ENCODE peak calls at places on chromosomes 16 and 17, in four cellular contexts. J is H1, W is K562, P is GM12878. O is an unnamed sample.

GRCh38 chr17:4710693-4711634 is 532 bp downstream of the ARRB2 start:
- DNase-seq in J (no peak), W (no peak), P (no peak), O (no peak)

GRCh38 chr17:49438439-49438861 is 23.8 kb upstream of the PHB1 start:
- DNase-seq in J (no peak), W (no peak), P (no peak), O (peak)

GRCh38 chr17:6548578-6549330 is 7.6 kb downstream of the PITPNM3 start:
- DNase-seq in P (peak), W (no peak), J (no peak), O (peak)

GRCh38 chr17:45968732-45969131 is 30.3 kb upstream of the STH start:
- DNase-seq in P (no peak), J (no peak), W (no peak), O (no peak)

GRCh38 chr17:4548061-4548461 is 7.1 kb downstream of the MYBBP1A start:
- DNase-seq in W (no peak), P (no peak), J (no peak), O (no peak)

GRCh38 chr16:3999479-3999868 is 116.8 kb downstream of the ADCY9 start:
- DNase-seq in J (no peak), P (no peak), W (no peak), O (no peak)

GRCh38 chr16:86909359-86910145 is 331.2 kb downstream of the FOXL1 start:
- DNase-seq in J (no peak), W (no peak), P (no peak), O (no peak)

GRCh38 chr16:73921295-73921694 is 375.3 kb upstream of the PSMD7 start:
- DNase-seq in W (no peak), P (no peak), J (no peak), O (no peak)

GRCh38 chr16:81796585-81797346 is 17.7 kb downstream of the PLCG2 start:
- DNase-seq in P (no peak), J (no peak), W (no peak), O (no peak)

GRCh38 chr16:86203557-86204275 is 304.8 kb downstream of the IRF8 start:
- DNase-seq in P (no peak), J (no peak), W (no peak), O (no peak)

GRCh38 chr17:42548070-42548837 is 4.5 kb upstream of the HSD17B1 start:
- DNase-seq in P (no peak), W (no peak), J (peak), O (no peak)

GRCh38 chr17:77666881-77667395 is 291.6 kb upstream of the TNRC6C start:
- DNase-seq in J (no peak), W (no peak), P (no peak), O (no peak)

GRCh38 chr17:9676742-9677387 is 31.5 kb downstream of the USP43 start:
- DNase-seq in W (no peak), P (peak), J (no peak), O (peak)

GRCh38 chr17:10415161-10415560 is 6.6 kb downstream of the MYH8 start:
- DNase-seq in J (no peak), W (no peak), P (no peak), O (no peak)

GRCh38 chr17:78176548-78177025 is 8.2 kb downstream of the SYNGR2 start:
- DNase-seq in J (no peak), W (peak), P (no peak), O (no peak)

GRCh38 chr17:56393156-56393555 is 200.3 kb upstream of the NOG start:
- DNase-seq in P (no peak), W (no peak), J (no peak), O (no peak)

GRCh38 chr17:72407336-72408121 is 286.7 kb downstream of the SOX9 start:
- DNase-seq in P (no peak), W (no peak), J (no peak), O (no peak)

GRCh38 chr16:50602126-50602525 is 53.9 kb downstream of the NKD1 start:
- DNase-seq in J (no peak), W (no peak), P (no peak), O (no peak)

GRCh38 chr17:82031885-82032627 is 578 bp downstream of the RAC3 start:
- DNase-seq in P (no peak), W (peak), J (no peak), O (no peak)

GRCh38 chr16:27646811-27647210 is 96.9 kb downstream of the KATNIP start:
- DNase-seq in J (no peak), P (no peak), W (no peak), O (no peak)

GRCh38 chr16:70713781-70714180 is 27.9 kb upstream of the MTSS2 start:
- DNase-seq in P (no peak), J (no peak), W (no peak), O (no peak)

GRCh38 chr17:51258756-51259573 is 884 bp downstream of the MBTD1 start:
- DNase-seq in W (peak), P (no peak), J (no peak), O (peak)

GRCh38 chr17:74108126-74108705 is 95.3 kb upstream of the RPL38 start:
- DNase-seq in W (no peak), J (no peak), P (no peak), O (no peak)

GRCh38 chr16:55370762-55371482 is 46.9 kb downstream of the IRX6 start:
- DNase-seq in J (peak), P (no peak), W (peak), O (peak)

GRCh38 chr16:12260647-12261262 is 284.2 kb downstream of the SNX29 start:
- DNase-seq in J (no peak), P (no peak), W (peak), O (peak)

GRCh38 chr17:58991718-58992331 is 114.9 kb downstream of the TRIM37 start:
- DNase-seq in P (peak), J (no peak), W (no peak), O (peak)

GRCh38 chr17:19933221-19933620 is 44.4 kb downstream of the AKAP10 start:
- DNase-seq in W (no peak), P (no peak), J (no peak), O (no peak)

GRCh38 chr17:17084317-17084835 is 42.1 kb downstream of the MPRIP start:
- DNase-seq in W (no peak), J (no peak), P (no peak), O (no peak)

DNA sequence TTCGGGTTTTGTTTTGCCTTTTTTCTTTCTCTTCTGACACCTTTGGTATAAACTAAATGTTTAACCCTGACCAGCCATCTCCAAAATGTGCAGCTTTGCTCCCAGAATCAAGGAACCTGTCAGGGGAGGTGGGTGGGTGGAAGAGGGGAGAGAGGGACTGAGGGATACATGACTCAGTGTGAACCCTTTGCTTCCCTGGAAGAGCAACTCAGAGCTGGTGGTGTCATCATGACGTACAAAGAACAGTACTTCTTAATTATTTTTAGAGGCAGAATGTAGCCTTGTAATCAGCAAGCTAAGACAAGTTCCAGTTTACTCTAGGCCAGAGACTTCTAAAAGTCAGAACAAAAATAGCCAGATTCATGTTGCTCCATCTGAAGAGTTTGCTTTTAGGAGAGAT is 119.6 kb upstream of the HAS3 start:
- DNase-seq in W (peak), P (no peak), J (no peak), O (no peak)
- TF ChIP-seq CBX5 in W (no peak), P (no peak), J (no peak), O (no peak)

GRCh38 chr17:913207-913606 is 66.4 kb downstream of the NXN start:
- DNase-seq in P (no peak), J (no peak), W (no peak), O (no peak)
- TF ChIP-seq CBX5 in P (no peak), J (no peak), W (no peak), O (no peak)

GRCh38 chr17:40022961-40023541 is 7.8 kb downstream of the CSF3 start:
- DNase-seq in P (no peak), W (no peak), J (no peak), O (no peak)

GRCh38 chr17:40020146-40020545 is 4.9 kb downstream of the CSF3 start:
- DNase-seq in P (no peak), J (no peak), W (no peak), O (no peak)

GRCh38 chr17:40019140-40019991 is 4.1 kb downstream of the CSF3 start:
- DNase-seq in P (no peak), J (no peak), W (no peak), O (no peak)

GRCh38 chr17:40022497-40022896 is 7.3 kb downstream of the CSF3 start:
- DNase-seq in P (no peak), W (no peak), J (no peak), O (no peak)

DNA sequence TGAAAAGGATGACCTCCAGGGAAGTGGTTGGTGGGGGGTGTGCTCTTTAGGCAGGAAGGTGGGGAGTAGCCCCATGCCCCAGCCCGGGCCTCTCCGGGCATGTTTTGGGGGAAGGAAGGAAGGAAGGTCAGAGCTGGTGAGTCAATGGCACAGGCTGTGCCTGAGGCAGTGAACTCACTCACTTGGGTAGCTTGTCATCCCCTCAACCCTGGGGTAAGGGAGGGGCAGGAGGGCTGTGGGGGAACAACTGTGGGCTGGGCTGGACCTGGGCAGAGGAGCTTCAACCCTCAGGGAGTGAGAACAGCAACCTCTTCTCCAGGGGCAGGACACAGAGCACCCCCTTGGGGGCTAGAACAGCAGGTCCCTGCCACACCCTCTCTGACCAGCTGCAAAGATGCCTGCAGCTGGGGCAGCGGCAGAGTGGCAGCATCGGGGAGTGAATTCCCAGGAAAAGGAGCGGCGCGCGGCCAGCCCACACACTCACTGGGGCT is 6.3 kb downstream of the CSF3 start:
- DNase-seq in P (no peak), J (no peak), W (no peak), O (no peak)
- TF ChIP-seq CBX5 in P (no peak), J (no peak), W (no peak), O (no peak)

GRCh38 chr17:13398091-13398490 is 203.6 kb downstream of the HS3ST3A1 start:
- DNase-seq in W (no peak), P (no peak), J (no peak), O (no peak)

GRCh38 chr17:13395346-13395745 is 206.4 kb downstream of the HS3ST3A1 start:
- DNase-seq in P (no peak), J (no peak), W (no peak), O (no peak)

GRCh38 chr17:13398853-13399252 is 202.9 kb downstream of the HS3ST3A1 start:
- DNase-seq in J (no peak), W (no peak), P (no peak), O (no peak)

GRCh38 chr17:13395872-13396271 is 205.9 kb downstream of the HS3ST3A1 start:
- DNase-seq in J (no peak), W (no peak), P (no peak), O (no peak)

GRCh38 chr17:13393841-13394710 is 207.7 kb downstream of the HS3ST3A1 start:
- DNase-seq in W (peak), J (no peak), P (no peak), O (no peak)
- TF ChIP-seq CBX5 in W (no peak), J (no peak), P (no peak), O (no peak)

GRCh38 chr16:78310990-78311561 is 211.6 kb downstream of the WWOX start:
- DNase-seq in J (no peak), P (no peak), W (no peak), O (no peak)
- TF ChIP-seq CBX5 in J (no peak), P (no peak), W (no peak), O (no peak)

DNA sequence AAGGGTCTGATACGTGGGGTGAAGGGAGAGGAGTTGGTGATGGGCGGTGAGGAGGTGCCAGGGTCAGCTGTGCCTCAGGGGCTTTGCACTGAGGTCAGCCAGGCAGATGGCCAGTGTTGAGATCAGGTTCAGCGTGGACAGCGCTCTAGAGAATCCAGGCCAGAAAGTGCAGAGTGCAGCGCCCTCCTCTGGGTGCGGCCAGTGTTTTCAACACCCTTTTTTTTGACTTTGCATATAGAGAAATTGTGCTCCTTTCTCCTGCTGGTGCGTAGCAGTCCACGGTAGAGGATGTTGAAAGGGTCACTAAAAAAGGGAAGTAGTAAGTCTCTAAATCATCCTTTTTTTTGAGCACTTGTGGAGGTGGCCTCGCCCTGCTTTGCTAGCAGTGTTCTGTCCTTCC is 53.9 kb downstream of the BANP start:
- DNase-seq in W (peak), P (no peak), J (no peak), O (no peak)
- TF ChIP-seq CBX5 in W (no peak), P (no peak), J (no peak), O (no peak)

GRCh38 chr17:75566456-75567233 is 21.0 kb upstream of the MYO15B start:
- DNase-seq in J (no peak), P (no peak), W (no peak), O (no peak)

GRCh38 chr17:75565618-75566017 is 22.0 kb upstream of the MYO15B start:
- DNase-seq in J (no peak), W (no peak), P (no peak), O (no peak)

GRCh38 chr17:75563063-75563758 is 24.4 kb upstream of the MYO15B start:
- DNase-seq in J (no peak), W (no peak), P (no peak), O (no peak)

GRCh38 chr17:75564195-75564594 is 23.4 kb upstream of the MYO15B start:
- DNase-seq in J (no peak), W (no peak), P (no peak), O (no peak)

GRCh38 chr17:75565066-75565465 is 22.5 kb upstream of the MYO15B start:
- DNase-seq in W (no peak), J (no peak), P (no peak), O (no peak)
- TF ChIP-seq CBX5 in W (no peak), J (no peak), P (no peak), O (no peak)

DNA sequence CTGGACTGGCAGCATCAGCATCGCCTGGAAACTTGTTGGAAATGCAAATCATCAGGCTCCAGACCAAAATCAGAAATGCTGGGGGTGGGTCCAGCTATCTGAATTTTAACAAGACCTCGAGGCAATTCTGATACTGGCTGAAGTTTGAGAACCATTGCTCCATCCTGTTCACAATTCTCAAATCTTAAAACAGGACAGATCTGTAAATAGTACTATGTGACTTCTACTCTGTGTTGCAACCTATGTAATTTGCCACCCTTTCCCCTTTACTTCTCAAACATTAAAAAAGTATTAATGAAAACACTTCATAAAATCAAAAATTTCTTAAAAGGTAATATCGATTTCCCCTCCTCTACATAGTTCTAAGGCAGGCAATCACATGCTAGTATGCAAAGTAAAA is 28.5 kb downstream of the CACNG1 start:
- DNase-seq in J (no peak), W (no peak), P (no peak), O (no peak)
- TF ChIP-seq CBX5 in J (no peak), W (no peak), P (no peak), O (no peak)